ENCODE peak calls at places on chromosomes 7 and 10, in four cellular contexts. G, F, M and C are unnamed samples.

GRCh38 chr7:86643478-86644281 is at the start of gene GRM3:
- DNase-seq in F (no peak), M (no peak), G (peak; percentile 80), C (no peak)

GRCh38 chr10:14533295-14533694 is 202.6 kb upstream of the FRMD4A start:
- DNase-seq in G (no peak), F (no peak), M (no peak), C (no peak)

GRCh38 chr10:122669842-122670241 is 29.8 kb downstream of the C10orf120 start:
- DNase-seq in F (no peak), M (no peak), G (peak; percentile 43), C (no peak)

GRCh38 chr10:59675812-59676211 is 33.8 kb downstream of the SLC16A9 start:
- DNase-seq in F (no peak), M (no peak), G (peak; percentile 54), C (no peak)

GRCh38 chr7:126937196-126937595 is 315.5 kb downstream of the GRM8 start:
- DNase-seq in M (no peak), F (no peak), G (no peak), C (no peak)

GRCh38 chr7:144738708-144739314 is 97.0 kb downstream of the TPK1 start:
- DNase-seq in M (no peak), G (no peak), F (peak; percentile 5), C (peak; percentile 4)

GRCh38 chr7:130420943-130421578 is 19.8 kb downstream of the CEP41 start:
- DNase-seq in M (no peak), G (no peak), F (no peak), C (no peak)

GRCh38 chr10:108204528-108205313 is 1040.2 kb upstream of the SORCS1 start:
- DNase-seq in G (peak; percentile 59), F (no peak), M (no peak), C (peak; percentile 61)

GRCh38 chr7:155857141-155857540 is 44.9 kb upstream of the SHH start:
- DNase-seq in G (no peak), F (no peak), M (no peak), C (no peak)

GRCh38 chr10:122688293-122688989 is 11.2 kb downstream of the C10orf120 start:
- DNase-seq in M (no peak), F (no peak), G (no peak), C (peak; percentile 6)

GRCh38 chr10:44153901-44154670 is 230.8 kb downstream of the CXCL12 start:
- DNase-seq in M (no peak), G (no peak), F (no peak), C (peak; percentile 15)

GRCh38 chr7:2051708-2052656 is 180.8 kb downstream of the MAD1L1 start:
- DNase-seq in G (no peak), F (peak; percentile 31), M (no peak), C (no peak)